ENCODE peak calls at places on chromosomes 13 and 19, in ten cellular contexts. C, B, J, D, R, K, V, A, S and F are unnamed samples.

GRCh38 chr13:31965361-31966066 is 66.1 kb upstream of the FRY start:
- DNase-seq in C (no peak), K (no peak), S (no peak), A (no peak), B (peak; percentile 62), V (no peak), D (no peak), J (no peak), R (peak; percentile 43), F (peak; percentile 87)

GRCh38 chr19:23254141-23254910 is 4.1 kb upstream of the ZNF724 start:
- DNase-seq in D (no peak), B (no peak), K (no peak), V (no peak), A (no peak), S (no peak), R (no peak), C (no peak), J (no peak), F (no peak)

GRCh38 chr13:112576191-112576590 is 11.8 kb downstream of the TUBGCP3 start:
- DNase-seq in V (no peak), K (no peak), J (no peak), A (no peak), S (no peak), R (no peak), B (no peak), C (no peak), D (no peak), F (no peak)

GRCh38 chr19:35975608-35976214 is 19.3 kb upstream of the SDHAF1 start:
- DNase-seq in J (peak; percentile 30), B (no peak), K (peak; percentile 64), S (no peak), V (no peak), D (no peak), C (no peak), R (peak; percentile 21), A (no peak), F (no peak)

GRCh38 chr19:54062643-54063042 is 1.1 kb downstream of the VSTM1 start:
- DNase-seq in B (no peak), V (no peak), C (no peak), A (no peak), K (no peak), J (peak; percentile 77), D (no peak), S (no peak), R (no peak), F (no peak)

GRCh38 chr13:20127263-20127562 is 33.6 kb downstream of the GJA3 start:
- DNase-seq in R (no peak), S (no peak), K (no peak), J (peak; percentile 84), A (no peak), D (no peak), B (no peak), V (no peak), C (no peak), F (no peak)

GRCh38 chr13:33636955-33637670 is 180.8 kb upstream of the RFC3 start:
- DNase-seq in B (no peak), V (no peak), R (no peak), C (no peak), S (no peak), J (no peak), A (no peak), D (no peak), K (no peak), F (no peak)

GRCh38 chr13:114129649-114130062 is 2.8 kb downstream of the RASA3 start:
- DNase-seq in A (no peak), K (no peak), D (no peak), S (no peak), B (no peak), J (peak; percentile 78), R (no peak), C (no peak), V (no peak), F (no peak)

GRCh38 chr13:29073762-29074161 is 253.6 kb downstream of the MTUS2 start:
- DNase-seq in J (no peak), S (no peak), D (no peak), K (no peak), V (no peak), R (no peak), A (no peak), B (no peak), C (no peak), F (no peak)

GRCh38 chr19:8308891-8309291 is 733 bp upstream of the CD320 start:
- DNase-seq in J (no peak), V (no peak), S (no peak), B (no peak), R (no peak), A (no peak), D (no peak), K (no peak), C (no peak), F (no peak)

GRCh38 chr19:4472174-4472974 is at the start of gene HDGFL2:
- DNase-seq in K (no peak), R (no peak), D (no peak), V (no peak), S (no peak), J (no peak), A (no peak), C (no peak), B (no peak), F (no peak)

GRCh38 chr13:40064723-40065122 is 409.3 kb downstream of the COG6 start:
- DNase-seq in V (no peak), R (peak; percentile 93), S (no peak), B (no peak), C (peak; percentile 44), J (peak; percentile 19), D (no peak), A (no peak), K (peak; percentile 5), F (no peak)

GRCh38 chr13:48928781-48929430 is 46.8 kb upstream of the FNDC3A start:
- DNase-seq in K (no peak), B (no peak), A (no peak), J (no peak), V (no peak), S (no peak), D (no peak), R (no peak), C (no peak), F (no peak)

GRCh38 chr13:44508562-44509062 is 67.5 kb downstream of the TSC22D1 start:
- DNase-seq in A (no peak), J (no peak), K (no peak), R (no peak), V (no peak), B (no peak), S (no peak), C (no peak), D (no peak), F (no peak)

GRCh38 chr19:27740396-27740795 is 1472.6 kb downstream of the UQCRFS1 start:
- DNase-seq in V (no peak), D (no peak), J (no peak), S (no peak), B (no peak), C (no peak), A (no peak), K (no peak), R (no peak), F (no peak)

GRCh38 chr13:109918179-109918651 is 131.8 kb upstream of the IRS2 start:
- DNase-seq in J (peak; percentile 11), V (no peak), B (no peak), R (no peak), S (no peak), D (no peak), A (no peak), C (no peak), K (no peak), F (no peak)
- TF ChIP-seq CTCF in J (no peak), V (no peak), B (no peak), R (no peak), S (no peak), D (no peak), A (no peak), C (no peak), K (no peak), F (no peak)

GRCh38 chr13:67841071-67841470 is 610.9 kb upstream of the PCDH9 start:
- DNase-seq in V (peak; percentile 4), K (no peak), B (no peak), D (no peak), A (no peak), R (no peak), S (no peak), J (peak; percentile 23), C (no peak), F (no peak)
- TF ChIP-seq CTCF in V (no peak), K (no peak), B (no peak), D (no peak), A (no peak), R (no peak), S (no peak), J (peak; percentile 30), C (no peak), F (no peak)

GRCh38 chr13:87792878-87793277 is 121.7 kb downstream of the SLITRK5 start:
- DNase-seq in K (no peak), J (no peak), S (no peak), B (no peak), R (no peak), V (no peak), C (no peak), A (no peak), D (no peak), F (no peak)
- TF ChIP-seq CTCF in K (no peak), J (no peak), S (no peak), B (no peak), R (no peak), V (no peak), C (no peak), A (no peak), D (no peak), F (no peak)

GRCh38 chr13:42835012-42835411 is 53.6 kb downstream of the FAM216B start:
- DNase-seq in S (no peak), C (no peak), B (no peak), K (no peak), V (no peak), D (no peak), A (no peak), J (no peak), R (no peak), F (peak; percentile 45)

GRCh38 chr13:42832341-42833153 is 51.2 kb downstream of the FAM216B start:
- DNase-seq in S (no peak), V (peak; percentile 27), C (no peak), R (peak; percentile 97), A (peak; percentile 31), J (peak; percentile 8), D (no peak), B (no peak), K (no peak), F (no peak)

GRCh38 chr13:42836930-42837329 is 55.5 kb downstream of the FAM216B start:
- DNase-seq in S (no peak), A (peak; percentile 12), B (no peak), J (no peak), C (no peak), R (peak; percentile 89), K (peak; percentile 3), D (no peak), V (peak; percentile 33), F (peak; percentile 43)
- TF ChIP-seq CTCF in S (peak; percentile 46), A (peak; percentile 21), B (peak; percentile 13), J (peak; percentile 5), C (no peak), R (peak; percentile 34), K (no peak), D (peak; percentile 38), V (no peak), F (peak; percentile 80)